ENCODE peak calls at places on chromosomes 5 and 9, in six cellular contexts. U is K562; R is body of pancreas; D is thyroid gland; E is mammary epithelial cell; S is CD8-positive, alpha-beta T cell. H is an unnamed sample.

GRCh38 chr5:56499877-56500276 is 266.7 kb upstream of the ANKRD55 start:
- DNase-seq in U (no peak), R (no peak), D (no peak), E (no peak), S (no peak), H (no peak)

GRCh38 chr5:109411627-109412026 is 1.9 kb upstream of the PJA2 start:
- DNase-seq in U (peak; percentile 49), R (peak; percentile 11), D (no peak), E (peak; percentile 89), S (no peak), H (no peak)

GRCh38 chr5:38757451-38758245 is 88.2 kb upstream of the OSMR start:
- DNase-seq in U (no peak), R (no peak), D (peak; percentile 67), E (no peak), S (no peak), H (no peak)

GRCh38 chr5:32767948-32768427 is 56.9 kb downstream of the NPR3 start:
- DNase-seq in U (peak; percentile 3), R (no peak), D (no peak), E (peak; percentile 86), S (no peak), H (no peak)

GRCh38 chr5:446864-447263 is 3.9 kb downstream of the EXOC3 start:
- DNase-seq in U (peak; percentile 50), R (no peak), D (no peak), E (peak; percentile 16), S (no peak), H (no peak)

GRCh38 chr5:123500476-123500875 is 11.5 kb upstream of the CSNK1G3 start:
- DNase-seq in U (no peak), R (no peak), D (no peak), E (no peak), S (no peak), H (no peak)

GRCh38 chr9:82750411-82750918 is 312.5 kb downstream of the RASEF start:
- DNase-seq in U (no peak), R (no peak), D (no peak), E (no peak), S (no peak), H (no peak)

GRCh38 chr5:172076783-172077244 is 70.4 kb upstream of the FBXW11 start:
- DNase-seq in U (no peak), R (peak; percentile 16), D (no peak), E (no peak), S (no peak), H (no peak)

GRCh38 chr9:108837530-108837929 is 18.3 kb downstream of the ACTL7B start:
- DNase-seq in U (no peak), R (no peak), D (no peak), E (peak; percentile 78), S (no peak), H (no peak)

GRCh38 chr5:164353155-164353554 is 847.7 kb downstream of the MAT2B start:
- DNase-seq in U (no peak), R (no peak), D (no peak), E (no peak), S (no peak), H (no peak)

GRCh38 chr5:56329652-56330051 is 96.5 kb upstream of the ANKRD55 start:
- DNase-seq in U (no peak), R (no peak), D (no peak), E (no peak), S (no peak), H (no peak)

GRCh38 chr9:84785766-84786547 is 116.4 kb downstream of the NTRK2 start:
- DNase-seq in U (no peak), R (no peak), D (no peak), E (no peak), S (no peak), H (no peak)

GRCh38 chr5:173016621-173017046 is 33.1 kb downstream of the ATP6V0E1 start:
- DNase-seq in U (no peak), R (peak; percentile 72), D (peak; percentile 60), E (peak; percentile 89), S (no peak), H (no peak)

GRCh38 chr5:31197183-31197582 is 3.7 kb downstream of the CDH6 start:
- DNase-seq in U (no peak), R (no peak), D (no peak), E (no peak), S (no peak), H (no peak)

GRCh38 chr5:2756211-2756746 is 4.8 kb upstream of the IRX2 start:
- DNase-seq in U (no peak), R (no peak), D (no peak), E (peak; percentile 30), S (no peak), H (no peak)

GRCh38 chr9:88954073-88954472 is 37.2 kb upstream of the S1PR3 start:
- DNase-seq in U (no peak), R (no peak), D (no peak), E (peak; percentile 62), S (no peak), H (no peak)

GRCh38 chr5:179316111-179316551 is 29.1 kb downstream of the ADAMTS2 start:
- DNase-seq in U (no peak), R (no peak), D (no peak), E (no peak), S (no peak), H (no peak)

GRCh38 chr5:2904399-2904798 is 152.9 kb upstream of the IRX2 start:
- DNase-seq in U (no peak), R (no peak), D (no peak), E (no peak), S (no peak), H (no peak)

DNA sequence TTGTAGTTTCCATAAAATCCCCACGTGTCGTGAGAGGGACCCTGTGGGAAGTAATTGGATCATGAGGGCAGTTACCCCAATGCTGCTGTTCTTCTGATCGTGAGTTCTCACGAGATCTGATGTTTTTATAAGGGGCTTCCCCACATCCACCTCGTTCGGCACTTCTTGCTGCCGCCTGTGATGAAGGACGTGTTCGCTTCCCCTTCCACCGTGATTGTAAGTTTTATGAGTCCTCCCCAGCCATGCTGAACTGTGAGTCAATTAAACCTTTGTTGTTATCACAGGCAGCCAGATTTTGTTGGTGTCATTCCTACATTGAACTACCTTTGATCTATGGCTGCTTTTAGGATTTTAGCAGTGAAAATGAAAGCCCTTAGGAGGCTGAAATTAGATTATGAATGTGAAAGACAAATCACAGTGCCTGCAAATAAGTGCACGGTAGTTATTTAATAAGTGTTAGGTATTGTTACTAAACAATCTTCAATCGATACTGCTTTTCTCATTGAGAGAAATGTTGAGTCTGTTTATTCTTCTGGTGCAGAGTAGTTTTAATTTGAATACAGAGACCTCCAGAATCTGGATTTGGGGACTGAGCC is 68.0 kb upstream of the C6 start:
- DNase-seq in U (no peak), R (no peak), D (no peak), E (no peak), S (no peak), H (no peak)
- H3K4me1 ChIP-seq in U (no peaks in the 10 kb centered on the region), R (no peaks in the 10 kb centered on the region), D (no peaks in the 10 kb centered on the region), E (no peaks in the 10 kb centered on the region), S (no peaks in the 10 kb centered on the region), H (peaks cover 3% of the 10 kb centered on the region)

DNA sequence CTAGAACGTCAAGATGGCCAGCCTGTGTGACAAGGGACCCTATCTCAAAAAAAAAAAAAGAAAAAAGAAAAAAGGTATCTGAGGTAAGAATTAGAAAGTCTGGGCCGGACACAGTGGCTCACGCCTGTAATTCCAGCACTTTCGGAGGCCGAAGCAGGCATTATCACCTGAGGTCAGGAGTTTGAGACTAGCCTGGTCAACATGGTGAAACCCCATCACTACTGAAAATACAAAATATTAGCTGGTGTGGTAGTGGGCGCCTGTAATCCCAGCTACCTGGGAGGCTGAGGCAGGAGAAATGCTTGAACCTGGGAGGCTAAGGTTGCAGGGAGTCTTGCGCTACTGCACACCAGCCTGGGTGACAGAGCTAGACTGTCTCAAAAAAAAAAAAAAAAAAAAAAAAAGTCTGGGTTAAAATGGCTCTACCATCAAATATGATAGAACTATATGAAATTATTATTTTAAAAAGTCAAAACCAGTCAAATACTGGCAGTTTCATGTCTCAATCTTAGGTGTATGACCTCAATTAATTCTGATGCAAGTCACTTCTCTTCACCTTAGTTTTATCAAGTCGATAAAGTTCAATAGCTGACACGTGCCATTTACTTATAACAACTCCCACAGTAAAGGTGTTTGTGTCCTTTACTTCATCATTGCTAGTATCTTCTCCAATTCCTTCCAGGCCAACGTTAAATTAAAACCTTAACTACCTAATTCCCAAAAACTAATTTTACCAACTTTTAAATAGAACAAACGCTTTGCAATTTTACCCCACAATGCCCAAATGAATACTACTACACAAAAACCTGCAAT is 1.1 kb downstream of the RPS23 start:
- DNase-seq in U (peak; percentile 28), R (no peak), D (no peak), E (no peak), S (no peak), H (no peak)
- H3K27ac ChIP-seq in U (peak overlapping the region; percentile 93), R (peak overlapping the region; percentile 78), D (peak overlapping the region; percentile 87), E (peak overlapping the region; percentile 93), S (peak overlapping the region; percentile 84), H (peak overlapping the region; percentile 45)

GRCh38 chr5:141388661-141389060 is 1.2 kb downstream of the PCDHGB4 start:
- DNase-seq in U (no peak), R (no peak), D (no peak), E (no peak), S (no peak), H (no peak)
- H3K9me3 ChIP-seq in U (no peaks in the 10 kb centered on the region), R (no peaks in the 10 kb centered on the region), D (no peaks in the 10 kb centered on the region), E (peaks cover 43% of the 10 kb centered on the region), S (peaks cover 7% of the 10 kb centered on the region), H (peaks cover 3% of the 10 kb centered on the region)

GRCh38 chr9:123742009-123742767 is 187.7 kb downstream of the DENND1A start:
- DNase-seq in U (no peak), R (peak; percentile 35), D (peak; percentile 47), E (no peak), S (no peak), H (no peak)

GRCh38 chr9:123741214-123741613 is 188.7 kb downstream of the DENND1A start:
- DNase-seq in U (no peak), R (no peak), D (no peak), E (no peak), S (no peak), H (no peak)

GRCh38 chr9:123739902-123740301 is 190.0 kb downstream of the DENND1A start:
- DNase-seq in U (no peak), R (no peak), D (no peak), E (no peak), S (no peak), H (no peak)

GRCh38 chr9:123738664-123739063 is 191.3 kb downstream of the DENND1A start:
- DNase-seq in U (no peak), R (no peak), D (no peak), E (no peak), S (no peak), H (no peak)

DNA sequence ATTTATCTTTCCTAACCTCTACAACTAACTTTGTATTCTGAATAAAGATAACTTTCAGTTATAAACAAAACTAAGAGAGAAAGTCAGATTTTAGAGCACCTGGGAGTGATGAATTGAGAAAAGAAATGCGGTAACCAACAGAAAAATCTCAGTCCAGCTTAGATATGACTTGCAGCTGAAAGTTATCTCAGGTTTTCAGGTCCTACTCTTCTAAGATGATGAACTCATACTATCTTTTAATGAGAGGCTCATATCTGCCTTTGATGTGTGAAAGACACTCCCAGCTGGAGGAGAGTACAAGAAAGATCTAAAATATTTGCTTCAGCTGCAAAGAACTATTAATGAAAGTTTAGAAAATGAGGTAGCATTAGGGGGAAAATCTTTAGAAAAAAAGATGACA is 190.5 kb downstream of the DENND1A start:
- DNase-seq in U (no peak), R (no peak), D (no peak), E (no peak), S (no peak), H (no peak)
- H3K4me1 ChIP-seq in U (peaks cover 4% of the 10 kb centered on the region), R (peaks cover 3% of the 10 kb centered on the region), D (peaks cover 11% of the 10 kb centered on the region), E (no peaks in the 10 kb centered on the region), S (no peaks in the 10 kb centered on the region), H (no peaks in the 10 kb centered on the region)

DNA sequence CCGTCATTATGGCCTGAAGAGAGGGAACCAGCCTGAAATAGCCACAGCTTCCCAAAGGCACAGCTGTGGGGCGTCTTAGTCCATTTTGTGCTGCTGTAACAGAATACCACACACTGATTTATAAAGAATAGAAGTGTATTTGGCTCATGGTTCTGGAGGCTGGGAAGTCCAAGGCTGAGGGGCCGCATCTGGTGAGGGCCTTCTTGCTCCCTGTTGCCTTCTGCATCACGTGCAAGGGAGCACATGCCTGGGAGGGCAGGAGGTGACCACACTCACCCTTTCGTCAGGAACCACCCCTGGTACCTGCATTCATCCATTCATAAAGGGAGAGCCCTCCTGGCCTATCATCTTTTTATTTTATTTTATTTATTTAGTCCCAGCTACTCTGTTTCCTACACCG is 10.4 kb downstream of the PLPP7 start:
- DNase-seq in U (no peak), R (no peak), D (no peak), E (no peak), S (no peak), H (no peak)
- H3K27ac ChIP-seq in U (no peak overlapping the region), R (no peak overlapping the region), D (no peak overlapping the region), E (no peak overlapping the region), S (no peak overlapping the region), H (no peak overlapping the region)

H was measured in colonic mucosa.